ENCODE peak calls at places on chromosomes 2 and 18, in eight cellular contexts. B is A549, F is thyroid gland, D is lower lobe of right lung, K is left lung, A is ovary, W is thoracic aorta, M is stomach. I is an unnamed sample.

GRCh38 chr2:205865794-205866490 is 183.6 kb downstream of the NRP2 start:
- DNase-seq in B (no peak), F (peak), D (no peak), K (no peak), A (no peak), W (no peak), M (no peak), I (no peak)

GRCh38 chr2:239939736-239940483 is 85.2 kb downstream of the NDUFA10 start:
- DNase-seq in B (no peak), F (no peak), D (peak), K (peak), A (no peak), W (no peak), M (peak), I (no peak)

GRCh38 chr2:131040661-131041401 is 52.4 kb downstream of the FAM168B start:
- DNase-seq in B (no peak), F (peak), D (peak), K (peak), A (no peak), W (no peak), M (no peak), I (no peak)

GRCh38 chr18:73564073-73564472 is 583.6 kb downstream of the FBXO15 start:
- DNase-seq in B (no peak), F (no peak), D (no peak), K (no peak), A (no peak), W (no peak), M (no peak), I (no peak)

GRCh38 chr18:3455938-3456685 is 6.1 kb downstream of the TGIF1 start:
- DNase-seq in B (no peak), F (no peak), D (no peak), K (no peak), A (no peak), W (no peak), M (no peak), I (no peak)

GRCh38 chr18:67504739-67505138 is 11.8 kb downstream of the DSEL start:
- DNase-seq in B (no peak), F (no peak), D (no peak), K (no peak), A (no peak), W (no peak), M (no peak), I (no peak)

GRCh38 chr2:35199298-35199697 is 1156.3 kb upstream of the CRIM1 start:
- DNase-seq in B (no peak), F (no peak), D (no peak), K (no peak), A (no peak), W (no peak), M (no peak), I (no peak)

GRCh38 chr2:1907283-1907682 is 163.0 kb upstream of the PXDN start:
- DNase-seq in B (no peak), F (no peak), D (no peak), K (no peak), A (no peak), W (no peak), M (no peak), I (no peak)

GRCh38 chr2:54903736-54904554 is 146.3 kb downstream of the RTN4 start:
- DNase-seq in B (peak), F (peak), D (no peak), K (peak), A (no peak), W (peak), M (peak), I (peak)

GRCh38 chr2:230908595-230909191 is 16.3 kb downstream of the GPR55 start:
- DNase-seq in B (peak), F (peak), D (no peak), K (peak), A (peak), W (no peak), M (peak), I (no peak)

GRCh38 chr2:130135692-130136541 is 6.9 kb upstream of the POTEF start:
- DNase-seq in B (no peak), F (no peak), D (no peak), K (no peak), A (no peak), W (no peak), M (no peak), I (no peak)

GRCh38 chr2:120874876-120875275 is 139.2 kb downstream of the GLI2 start:
- DNase-seq in B (no peak), F (no peak), D (peak), K (no peak), A (no peak), W (no peak), M (no peak), I (no peak)

GRCh38 chr18:36465970-36466369 is 168.5 kb downstream of the FHOD3 start:
- DNase-seq in B (no peak), F (no peak), D (no peak), K (no peak), A (no peak), W (no peak), M (no peak), I (no peak)

GRCh38 chr2:19140463-19141208 is 217.8 kb downstream of the OSR1 start:
- DNase-seq in B (peak), F (no peak), D (peak), K (peak), A (no peak), W (no peak), M (no peak), I (no peak)

GRCh38 chr2:113164930-113165585 is 8.7 kb upstream of the PSD4 start:
- DNase-seq in B (no peak), F (no peak), D (no peak), K (no peak), A (no peak), W (no peak), M (no peak), I (no peak)

GRCh38 chr2:43592443-43592842 is 3.4 kb downstream of the THADA start:
- DNase-seq in B (no peak), F (no peak), D (no peak), K (no peak), A (no peak), W (no peak), M (no peak), I (no peak)
- TF ChIP-seq CTCF in B (no peak), F (no peak), D (no peak), K (no peak), A (no peak), W (no peak), M (no peak), I (no peak)

GRCh38 chr2:128310094-128310716 is 8.5 kb downstream of the HS6ST1 start:
- DNase-seq in B (no peak), F (no peak), D (peak), K (peak), A (peak), W (no peak), M (no peak), I (no peak)
- H3K27ac ChIP-seq in B (no peak), F (peak), D (peak), K (no peak), A (no peak), W (no peak), M (peak), I (no peak)

DNA sequence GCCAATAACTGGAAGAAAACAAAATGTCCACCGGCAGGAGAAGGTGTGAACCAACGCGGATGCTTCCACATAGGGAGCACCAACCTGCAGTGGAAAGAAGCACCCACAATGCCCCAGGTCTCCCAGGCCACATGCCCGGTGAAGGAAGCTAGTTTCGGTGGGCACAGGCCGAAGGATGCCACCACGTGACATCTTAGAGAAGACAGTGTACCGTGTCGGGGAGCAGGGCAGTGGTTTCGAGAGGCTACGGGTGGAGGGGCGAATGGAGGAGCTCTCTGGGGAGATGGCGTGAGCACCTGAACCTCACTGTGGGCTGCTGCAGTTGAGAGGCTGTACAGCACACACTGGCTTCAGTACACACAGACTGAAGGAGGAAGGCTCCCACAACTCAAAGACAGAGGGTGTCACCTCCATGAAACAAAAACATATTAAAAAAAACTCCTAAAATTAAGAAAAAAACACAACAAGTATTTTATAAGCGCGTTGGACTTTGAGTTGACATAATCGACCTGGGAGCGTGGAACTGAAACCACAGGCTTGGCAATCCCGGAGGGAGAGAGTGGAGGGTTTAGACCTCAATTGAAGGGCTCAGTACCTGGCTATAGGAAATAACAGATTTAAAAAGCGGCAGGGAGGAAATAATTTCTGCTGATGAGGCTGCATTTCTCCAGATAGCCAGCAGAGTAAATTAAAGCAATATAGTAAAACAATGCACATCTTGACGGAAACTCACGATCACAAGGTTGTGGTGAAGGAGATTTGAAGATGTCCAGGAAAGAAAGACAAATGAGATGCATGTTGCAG is 160.1 kb downstream of the RTP5 start:
- DNase-seq in B (no peak), F (no peak), D (no peak), K (peak), A (no peak), W (no peak), M (no peak), I (no peak)
- TF ChIP-seq CTCF in B (no peak), F (no peak), D (no peak), K (no peak), A (no peak), W (no peak), M (no peak), I (peak)

GRCh38 chr2:144079808-144080207 is 440.1 kb downstream of the ZEB2 start:
- DNase-seq in B (no peak), F (no peak), D (no peak), K (no peak), A (no peak), W (no peak), M (no peak), I (no peak)
- H3K27ac ChIP-seq in B (no peak), F (no peak), D (no peak), K (no peak), A (no peak), W (no peak), M (no peak), I (no peak)

GRCh38 chr2:191839918-191840804 is 6.7 kb downstream of the CAVIN2 start:
- DNase-seq in B (no peak), F (no peak), D (no peak), K (no peak), A (no peak), W (no peak), M (no peak), I (no peak)
- TF ChIP-seq CTCF in B (peak), F (no peak), D (no peak), K (no peak), A (no peak), W (no peak), M (no peak), I (no peak)

DNA sequence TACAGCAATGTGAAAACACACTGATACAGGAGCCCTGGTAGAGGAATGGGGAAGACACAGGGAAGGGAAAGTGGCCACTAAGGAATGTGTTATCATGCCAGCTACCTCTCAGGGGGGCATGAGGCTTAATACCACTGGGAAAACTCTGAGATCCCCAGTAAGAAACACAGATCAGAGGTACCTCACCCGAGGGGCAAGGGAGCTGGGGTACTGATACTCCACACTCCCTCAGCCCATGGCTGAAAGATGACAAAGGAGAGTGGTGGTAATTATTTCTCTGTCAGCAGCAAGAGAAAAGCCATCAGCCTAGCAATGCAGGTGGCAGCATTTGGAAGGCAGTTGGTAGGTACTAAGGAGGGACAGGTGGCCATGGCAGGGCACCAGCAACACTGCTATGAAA is 434.8 kb downstream of the NBAS start:
- DNase-seq in B (no peak), F (no peak), D (no peak), K (no peak), A (no peak), W (no peak), M (no peak), I (no peak)
- H3K27ac ChIP-seq in B (no peak), F (no peak), D (no peak), K (no peak), A (no peak), W (no peak), M (no peak), I (no peak)